ENCODE peak calls at places on chromosomes 7 and 10, in eight cellular contexts. O is transverse colon, Y is right lobe of liver, X is body of pancreas, Z is lower leg skin, U is IMR-90, T is heart left ventricle, G is gastrocnemius medialis. E is an unnamed sample.

GRCh38 chr7:37320840-37321468 is 127.7 kb downstream of the ELMO1 start:
- DNase-seq in T (no peak), U (no peak), Y (no peak), X (no peak), G (no peak), O (no peak), Z (no peak), E (no peak)

GRCh38 chr7:143507094-143507518 is 29.4 kb downstream of the TAS2R41 start:
- DNase-seq in Y (no peak), O (no peak), T (no peak), X (no peak), U (no peak), Z (no peak), G (no peak), E (no peak)

GRCh38 chr10:76285012-76285411 is 853.6 kb downstream of the LRMDA start:
- DNase-seq in G (no peak), Y (no peak), U (peak; percentile 88), O (no peak), T (no peak), X (no peak), Z (no peak), E (no peak)

GRCh38 chr7:106952658-106953231 is 87.7 kb downstream of the PIK3CG start:
- DNase-seq in G (peak; percentile 19), O (peak; percentile 20), X (no peak), T (peak; percentile 26), Y (no peak), U (no peak), Z (no peak), E (no peak)

GRCh38 chr10:77004917-77005564 is 632.6 kb downstream of the KCNMA1 start:
- DNase-seq in X (no peak), T (no peak), Y (no peak), Z (no peak), U (peak; percentile 58), O (no peak), G (no peak), E (peak; percentile 49)

GRCh38 chr7:91962419-91962818 is 21.8 kb downstream of the AKAP9 start:
- DNase-seq in X (no peak), Z (no peak), U (no peak), Y (no peak), G (no peak), O (no peak), T (no peak), E (peak; percentile 78)

GRCh38 chr7:76069238-76069638 is 21.3 kb downstream of the MDH2 start:
- DNase-seq in Y (no peak), X (no peak), Z (no peak), G (peak; percentile 73), U (peak; percentile 97), T (peak; percentile 53), O (peak; percentile 59), E (peak; percentile 61)

GRCh38 chr7:157056246-157056645 is 45.8 kb upstream of the MNX1 start:
- DNase-seq in U (no peak), Y (no peak), T (no peak), X (no peak), G (no peak), Z (peak; percentile 53), O (no peak), E (no peak)

GRCh38 chr7:77339726-77340125 is 76.4 kb downstream of the GSAP start:
- DNase-seq in G (no peak), Y (no peak), O (no peak), X (no peak), T (no peak), Z (no peak), U (no peak), E (no peak)

GRCh38 chr7:66713687-66714086 is 26.8 kb upstream of the RABGEF1 start:
- DNase-seq in G (no peak), Y (no peak), U (no peak), T (no peak), Z (no peak), X (no peak), O (no peak), E (no peak)

GRCh38 chr10:103653581-103654020 is 160.1 kb downstream of the NEURL1 start:
- DNase-seq in U (no peak), Z (no peak), G (no peak), Y (peak; percentile 64), T (no peak), O (peak; percentile 88), X (no peak), E (no peak)

GRCh38 chr10:1150638-1150955 is 94.4 kb downstream of the WDR37 start:
- DNase-seq in U (no peak), X (no peak), Z (peak; percentile 50), Y (no peak), T (no peak), O (no peak), G (no peak), E (no peak)

GRCh38 chr10:50653758-50654157 is 30.0 kb upstream of the SGMS1 start:
- DNase-seq in U (no peak), O (no peak), G (no peak), Y (no peak), T (no peak), X (no peak), Z (no peak), E (no peak)

GRCh38 chr7:91347288-91347687 is 83.1 kb downstream of the FZD1 start:
- DNase-seq in Z (no peak), T (no peak), X (no peak), Y (no peak), U (peak; percentile 2), G (no peak), O (no peak), E (peak; percentile 93)

GRCh38 chr10:59176241-59177030 is at the start of gene PHYHIPL:
- DNase-seq in T (no peak), X (peak; percentile 64), U (no peak), Y (peak; percentile 67), Z (no peak), O (no peak), G (no peak), E (no peak)

GRCh38 chr7:24227068-24227467 is 56.9 kb upstream of the NPY start:
- DNase-seq in Y (no peak), O (no peak), T (no peak), Z (no peak), G (no peak), X (no peak), U (no peak), E (no peak)

GRCh38 chr10:78548369-78548985 is 514.8 kb downstream of the RPS24 start:
- DNase-seq in X (no peak), Y (no peak), U (no peak), Z (peak; percentile 40), O (no peak), T (no peak), G (no peak), E (no peak)

GRCh38 chr10:113168560-113168959 is 218.5 kb downstream of the TCF7L2 start:
- DNase-seq in X (no peak), O (no peak), Z (no peak), G (no peak), T (no peak), U (no peak), Y (no peak), E (peak; percentile 53)

GRCh38 chr10:113169111-113169510 is 219.1 kb downstream of the TCF7L2 start:
- DNase-seq in U (no peak), X (no peak), T (no peak), G (no peak), Y (no peak), Z (no peak), O (no peak), E (no peak)

GRCh38 chr10:113162960-113163359 is 212.9 kb downstream of the TCF7L2 start:
- DNase-seq in Y (no peak), Z (no peak), G (no peak), X (no peak), T (no peak), U (no peak), O (no peak), E (no peak)

GRCh38 chr10:113167702-113168101 is 217.7 kb downstream of the TCF7L2 start:
- DNase-seq in Z (no peak), Y (no peak), O (no peak), T (no peak), U (no peak), X (no peak), G (no peak), E (no peak)

DNA sequence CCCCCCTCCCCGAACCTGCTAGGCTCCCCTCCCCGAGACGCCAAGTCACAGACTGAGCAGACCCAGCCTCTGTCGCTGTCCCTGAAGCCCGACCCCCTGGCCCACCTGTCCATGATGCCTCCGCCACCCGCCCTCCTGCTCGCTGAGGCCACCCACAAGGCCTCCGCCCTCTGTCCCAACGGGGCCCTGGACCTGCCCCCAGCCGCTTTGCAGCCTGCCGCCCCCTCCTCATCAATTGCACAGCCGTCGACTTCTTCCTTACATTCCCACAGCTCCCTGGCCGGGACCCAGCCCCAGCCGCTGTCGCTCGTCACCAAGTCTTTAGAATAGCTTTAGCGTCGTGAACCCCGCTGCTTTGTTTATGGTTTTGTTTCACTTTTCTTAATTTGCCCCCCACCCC is 215.6 kb downstream of the TCF7L2 start:
- DNase-seq in T (no peak), Z (no peak), X (no peak), O (no peak), G (no peak), U (no peak), Y (no peak), E (no peak)
- TF ChIP-seq POLR2A in T (no peak), Z (no peak), X (no peak), O (no peak), G (no peak), U (no peak), Y (no peak), E (no peak)

GRCh38 chr7:20329389-20330175 is 1.1 kb upstream of the ITGB8 start:
- DNase-seq in U (peak; percentile 71), Z (peak; percentile 88), X (peak; percentile 70), Y (no peak), T (peak; percentile 47), O (peak; percentile 71), G (no peak), E (peak; percentile 84)
- TF ChIP-seq CTCF in U (peak; percentile 26), Z (no peak), X (peak; percentile 63), Y (peak; percentile 11), T (no peak), O (peak; percentile 48), G (no peak), E (peak; percentile 41)

GRCh38 chr7:48084727-48085432 is 4.2 kb upstream of the UPP1 start:
- DNase-seq in T (peak; percentile 70), O (peak; percentile 64), Y (no peak), Z (no peak), G (peak; percentile 48), X (no peak), U (peak; percentile 99), E (peak; percentile 90)
- TF ChIP-seq POLR2A in T (no peak), O (peak; percentile 19), Y (peak; percentile 31), Z (no peak), G (peak; percentile 23), X (no peak), U (peak; percentile 56), E (no peak)

GRCh38 chr7:109308816-109309215 is 739.1 kb downstream of the DNAJB9 start:
- DNase-seq in Y (no peak), U (no peak), T (no peak), G (no peak), Z (no peak), X (no peak), O (no peak), E (no peak)

DNA sequence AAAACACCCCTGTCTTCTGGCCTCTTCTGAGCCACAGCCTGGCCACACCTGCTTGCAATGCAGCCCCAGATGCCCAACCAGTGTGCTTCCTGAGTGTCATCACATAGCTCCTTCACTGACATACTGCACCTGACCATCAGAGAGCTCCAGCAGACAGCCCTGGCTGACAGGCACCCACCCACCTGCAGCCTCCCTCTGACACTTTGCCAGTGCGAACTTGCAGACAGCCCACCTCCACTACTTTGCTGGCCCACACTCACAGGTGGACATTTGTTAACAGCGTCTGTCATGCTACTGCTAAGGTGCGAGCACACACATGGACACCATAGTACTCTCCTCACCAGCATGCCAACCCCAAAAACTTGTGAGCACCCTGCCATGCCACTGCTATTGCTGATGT is 740.1 kb downstream of the DNAJB9 start:
- DNase-seq in U (no peak), Y (no peak), X (no peak), G (no peak), T (no peak), O (no peak), Z (no peak), E (no peak)
- TF ChIP-seq CTCF in U (no peak), Y (no peak), X (no peak), G (no peak), T (no peak), O (no peak), Z (no peak), E (no peak)

E was measured in endothelial cell of umbilical vein.